ENCODE peak calls at places on chromosome 12, in eight cellular contexts. U, H, V, B, F, Z, N and M are unnamed samples. For H3K36me3, the result is how much of the 10 kb centered on the place peaks cover.

GRCh38 chr12:127729381-127729780 is 537.6 kb upstream of the TMEM132C start:
- DNase-seq in U (no peak), H (no peak), V (no peak), B (no peak), F (no peak), Z (no peak), N (no peak), M (no peak)

GRCh38 chr12:52189376-52190174 is 2.2 kb downstream of the KRT80 start:
- DNase-seq in U (no peak), H (no peak), V (no peak), B (no peak), F (no peak), Z (no peak), N (no peak), M (peak)

GRCh38 chr12:98736352-98737326 is 91.5 kb downstream of the APAF1 start:
- DNase-seq in U (no peak), H (no peak), V (no peak), B (no peak), F (no peak), Z (no peak), N (no peak), M (peak)

GRCh38 chr12:88860846-88861245 is 280.6 kb upstream of the KITLG start:
- DNase-seq in U (no peak), H (no peak), V (no peak), B (no peak), F (no peak), Z (no peak), N (no peak), M (no peak)

GRCh38 chr12:27604431-27604830 is 80.4 kb downstream of the PPFIBP1 start:
- DNase-seq in U (no peak), H (no peak), V (no peak), B (no peak), F (no peak), Z (no peak), N (no peak), M (no peak)

GRCh38 chr12:124780336-124780735 is 83.3 kb downstream of the SCARB1 start:
- DNase-seq in U (no peak), H (no peak), V (no peak), B (no peak), F (no peak), Z (no peak), N (no peak), M (no peak)

GRCh38 chr12:103279444-103279843 is 216.3 kb downstream of the C12orf42 start:
- DNase-seq in U (no peak), H (no peak), V (no peak), B (peak), F (no peak), Z (no peak), N (peak), M (no peak)

GRCh38 chr12:69321356-69321755 is 26.8 kb upstream of the LYZ start:
- DNase-seq in U (no peak), H (no peak), V (no peak), B (no peak), F (no peak), Z (no peak), N (no peak), M (no peak)

GRCh38 chr12:49121047-49121696 is 10.0 kb downstream of the TUBA1B start:
- DNase-seq in U (no peak), H (no peak), V (no peak), B (no peak), F (peak), Z (no peak), N (no peak), M (peak)

GRCh38 chr12:951166-951565 is 1.7 kb upstream of the RAD52 start:
- DNase-seq in U (no peak), H (no peak), V (no peak), B (no peak), F (no peak), Z (no peak), N (no peak), M (no peak)

GRCh38 chr12:111361717-111362576 is 6.9 kb downstream of the PHETA1 start:
- DNase-seq in U (no peak), H (no peak), V (no peak), B (no peak), F (peak), Z (peak), N (no peak), M (no peak)

GRCh38 chr12:663293-663871 is at the start of gene NINJ2:
- DNase-seq in U (no peak), H (no peak), V (no peak), B (no peak), F (peak), Z (no peak), N (no peak), M (peak)

GRCh38 chr12:105960319-105961076 is 178.3 kb downstream of the NUAK1 start:
- DNase-seq in U (no peak), H (no peak), V (no peak), B (no peak), F (no peak), Z (no peak), N (no peak), M (peak)

GRCh38 chr12:6827437-6827894 is 741 bp upstream of the P3H3 start:
- DNase-seq in U (peak), H (peak), V (peak), B (no peak), F (peak), Z (no peak), N (no peak), M (peak)

GRCh38 chr12:120402217-120402616 is 33.3 kb upstream of the MSI1 start:
- DNase-seq in U (no peak), H (no peak), V (no peak), B (no peak), F (no peak), Z (no peak), N (no peak), M (peak)

GRCh38 chr12:79019672-79020071 is 155.1 kb downstream of the SYT1 start:
- DNase-seq in U (no peak), H (no peak), V (no peak), B (no peak), F (no peak), Z (no peak), N (peak), M (no peak)

GRCh38 chr12:78101946-78102635 is 271.4 kb downstream of the NAV3 start:
- DNase-seq in U (no peak), H (no peak), V (no peak), B (no peak), F (no peak), Z (no peak), N (no peak), M (no peak)

GRCh38 chr12:42792265-42792664 is 202.7 kb upstream of the PRICKLE1 start:
- DNase-seq in U (no peak), H (no peak), V (no peak), B (no peak), F (no peak), Z (no peak), N (no peak), M (no peak)

GRCh38 chr12:11577658-11578260 is 71.7 kb upstream of the ETV6 start:
- DNase-seq in U (no peak), H (no peak), V (no peak), B (no peak), F (no peak), Z (no peak), N (no peak), M (no peak)

GRCh38 chr12:129193263-129193871 is 340.1 kb downstream of the GLT1D1 start:
- DNase-seq in U (peak), H (no peak), V (no peak), B (no peak), F (no peak), Z (no peak), N (peak), M (no peak)

GRCh38 chr12:123396543-123396942 is 12.6 kb downstream of the KMT5A start:
- DNase-seq in U (no peak), H (no peak), V (no peak), B (no peak), F (no peak), Z (no peak), N (no peak), M (no peak)
- H3K36me3 ChIP-seq in U (under half), H (under half), V (half or more), B (under half), F (half or more), Z (half or more), N (under half), M (half or more)

GRCh38 chr12:47307680-47308399 is 228.1 kb upstream of the AMIGO2 start:
- DNase-seq in U (no peak), H (no peak), V (no peak), B (peak), F (peak), Z (no peak), N (peak), M (peak)
- H3K4me3 ChIP-seq in U (peak), H (peak), V (no peak), B (peak), F (no peak), Z (no peak), N (no peak), M (no peak)

DNA sequence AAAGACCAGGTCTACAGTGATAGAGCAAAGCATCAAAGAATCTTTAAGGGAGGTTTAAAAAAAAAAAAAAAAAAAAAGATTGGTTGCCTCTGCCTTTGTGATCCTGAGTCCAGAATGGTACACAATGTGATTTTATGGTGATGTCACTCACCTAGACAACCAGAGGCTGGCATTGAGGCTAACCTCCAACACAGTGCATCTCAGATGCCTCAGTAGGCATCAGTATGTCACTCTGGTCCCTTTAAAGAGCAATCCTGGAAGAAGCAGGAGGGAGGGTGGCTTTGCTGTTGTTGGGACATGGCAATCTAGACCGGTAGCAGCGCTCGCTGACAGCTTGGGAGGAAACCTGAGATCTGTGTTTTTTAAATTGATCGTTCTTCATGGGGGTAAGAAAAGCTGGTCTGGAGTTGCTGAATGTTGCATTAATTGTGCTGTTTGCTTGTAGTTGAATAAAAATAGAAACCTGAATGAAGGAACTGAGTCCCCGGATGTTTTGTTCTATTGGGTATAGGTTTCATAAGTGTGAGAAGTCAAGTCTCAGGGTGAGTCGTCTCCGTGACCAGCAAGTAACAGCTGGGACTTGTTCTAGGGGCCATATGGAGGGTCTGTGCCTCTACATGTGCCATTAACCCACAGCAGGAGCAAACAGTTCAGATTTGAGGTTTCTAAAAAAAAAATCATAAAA is 9.3 kb downstream of the PEBP1 start:
- DNase-seq in U (no peak), H (no peak), V (no peak), B (peak), F (no peak), Z (no peak), N (no peak), M (no peak)
- H3K36me3 ChIP-seq in U (under half), H (under half), V (half or more), B (under half), F (under half), Z (half or more), N (under half), M (half or more)

GRCh38 chr12:2053675-2054070 is 886 bp downstream of the CACNA1C start:
- DNase-seq in U (no peak), H (no peak), V (no peak), B (no peak), F (peak), Z (no peak), N (no peak), M (peak)
- H3K4me3 ChIP-seq in U (peak), H (peak), V (peak), B (no peak), F (peak), Z (peak), N (no peak), M (peak)

GRCh38 chr12:32274665-32275064 is 124.7 kb upstream of the FGD4 start:
- DNase-seq in U (no peak), H (no peak), V (no peak), B (no peak), F (no peak), Z (no peak), N (no peak), M (no peak)

GRCh38 chr12:32272465-32272864 is 126.9 kb upstream of the FGD4 start:
- DNase-seq in U (no peak), H (no peak), V (no peak), B (no peak), F (no peak), Z (no peak), N (peak), M (no peak)

GRCh38 chr12:32273063-32273521 is 126.3 kb upstream of the FGD4 start:
- DNase-seq in U (no peak), H (no peak), V (no peak), B (peak), F (no peak), Z (no peak), N (peak), M (peak)

GRCh38 chr12:32270818-32271710 is 128.3 kb upstream of the FGD4 start:
- DNase-seq in U (no peak), H (no peak), V (no peak), B (no peak), F (no peak), Z (no peak), N (no peak), M (peak)

DNA sequence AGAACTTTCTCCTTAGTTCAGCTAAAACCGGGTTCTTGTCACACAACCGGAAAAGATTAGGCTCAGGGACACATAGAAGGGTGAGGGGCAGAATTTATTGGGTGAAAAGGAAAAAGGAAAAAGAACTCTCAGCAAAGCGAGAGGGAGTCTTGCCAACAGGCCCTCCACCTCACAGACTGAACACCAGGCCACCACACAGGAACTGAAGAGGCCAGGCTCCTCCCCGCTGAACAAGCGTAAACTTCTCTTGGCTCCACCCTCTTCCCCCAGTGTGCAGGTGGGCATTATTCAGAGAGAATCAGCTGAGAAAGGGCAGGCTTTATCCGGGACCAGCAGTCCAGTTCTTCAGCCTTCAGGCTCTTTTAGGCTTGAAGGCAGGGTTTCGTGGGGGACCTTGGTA is 125.6 kb upstream of the FGD4 start:
- DNase-seq in U (no peak), H (no peak), V (no peak), B (peak), F (no peak), Z (peak), N (peak), M (no peak)
- H3K36me3 ChIP-seq in U (under half), H (under half), V (under half), B (under half), F (under half), Z (under half), N (under half), M (under half)